ENCODE peak calls at places on chromosomes 1 and 21, in eight cellular contexts. H is GM10248, S is H9, T is WERI-Rb-1, I is astrocyte, N is HFFc6, Z is body of pancreas, C is AG04450. D is an unnamed sample.

GRCh38 chr1:94111879-94112278 is 9.1 kb downstream of the ABCA4 start:
- DNase-seq in H (no peak), S (no peak), T (no peak), I (no peak), N (no peak), Z (no peak), C (no peak), D (no peak)

GRCh38 chr1:193355179-193355578 is 168.8 kb upstream of the B3GALT2 start:
- DNase-seq in H (no peak), S (no peak), T (no peak), I (no peak), N (peak; percentile 12), Z (peak; percentile 54), C (no peak), D (no peak)

GRCh38 chr1:203769505-203770343 is 4.7 kb downstream of the LAX1 start:
- DNase-seq in H (no peak), S (no peak), T (peak; percentile 88), I (peak; percentile 90), N (peak; percentile 76), Z (peak; percentile 96), C (peak; percentile 81), D (peak; percentile 74)

GRCh38 chr1:206457408-206457807 is 12.9 kb upstream of the IKBKE start:
- DNase-seq in H (no peak), S (no peak), T (no peak), I (no peak), N (peak; percentile 60), Z (peak; percentile 26), C (no peak), D (no peak)

GRCh38 chr1:225962440-225962975 is 21.5 kb upstream of the LEFTY2 start:
- DNase-seq in H (peak; percentile 82), S (peak; percentile 90), T (peak; percentile 54), I (no peak), N (no peak), Z (peak; percentile 66), C (no peak), D (no peak)

GRCh38 chr1:183443025-183443424 is 24.8 kb upstream of the NMNAT2 start:
- DNase-seq in H (no peak), S (no peak), T (no peak), I (peak; percentile 2), N (no peak), Z (no peak), C (no peak), D (no peak)

GRCh38 chr1:47871799-47872353 is 125.3 kb downstream of the TRABD2B start:
- DNase-seq in H (no peak), S (no peak), T (no peak), I (no peak), N (no peak), Z (no peak), C (no peak), D (no peak)

GRCh38 chr1:208834346-208835081 is 590.3 kb upstream of the PLXNA2 start:
- DNase-seq in H (no peak), S (no peak), T (no peak), I (peak; percentile 29), N (no peak), Z (no peak), C (no peak), D (no peak)

GRCh38 chr1:10613861-10614260 is 139.1 kb downstream of the PEX14 start:
- DNase-seq in H (no peak), S (no peak), T (no peak), I (no peak), N (no peak), Z (no peak), C (no peak), D (no peak)

GRCh38 chr21:32578107-32578691 is 7.1 kb downstream of the TCP10L start:
- DNase-seq in H (no peak), S (peak; percentile 79), T (no peak), I (no peak), N (no peak), Z (no peak), C (no peak), D (no peak)
- TF ChIP-seq CTCF in H (peak; percentile 17), S (peak; percentile 79), T (peak; percentile 56), I (no peak), N (peak; percentile 64), Z (no peak), C (peak; percentile 47), D (peak; percentile 26)

GRCh38 chr1:3431266-3431665 is 23.2 kb upstream of the ARHGEF16 start:
- DNase-seq in H (no peak), S (peak; percentile 69), T (peak; percentile 65), I (no peak), N (no peak), Z (no peak), C (no peak), D (no peak)
- TF ChIP-seq CTCF in H (peak; percentile 14), S (peak; percentile 75), T (peak; percentile 88), I (no peak), N (peak; percentile 63), Z (no peak), C (peak; percentile 16), D (peak; percentile 4)

GRCh38 chr1:63920154-63921117 is 146.6 kb downstream of the ROR1 start:
- DNase-seq in H (no peak), S (no peak), T (no peak), I (peak; percentile 99), N (peak; percentile 95), Z (no peak), C (peak; percentile 39), D (peak; percentile 18)
- TF ChIP-seq CTCF in H (no peak), S (peak; percentile 39), T (peak; percentile 21), I (peak; percentile 55), N (peak; percentile 81), Z (no peak), C (peak; percentile 51), D (peak; percentile 33)

GRCh38 chr1:211260161-211261107 is 1.3 kb downstream of the RCOR3 start:
- DNase-seq in H (peak; percentile 73), S (peak; percentile 85), T (peak; percentile 85), I (peak; percentile 70), N (peak; percentile 69), Z (peak; percentile 91), C (no peak), D (peak; percentile 18)

GRCh38 chr1:211257831-211258225 is 1.3 kb upstream of the RCOR3 start:
- DNase-seq in H (no peak), S (no peak), T (no peak), I (no peak), N (peak; percentile 25), Z (no peak), C (no peak), D (no peak)

GRCh38 chr1:211258756-211259595 is at the start of gene RCOR3:
- DNase-seq in H (peak; percentile 90), S (peak; percentile 95), T (peak; percentile 98), I (peak; percentile 80), N (peak; percentile 92), Z (peak; percentile 95), C (peak; percentile 73), D (peak; percentile 90)

GRCh38 chr1:211259596-211260126 is 495 bp downstream of the RCOR3 start:
- DNase-seq in H (peak; percentile 55), S (no peak), T (peak; percentile 89), I (no peak), N (no peak), Z (peak; percentile 66), C (no peak), D (peak; percentile 8)

DNA sequence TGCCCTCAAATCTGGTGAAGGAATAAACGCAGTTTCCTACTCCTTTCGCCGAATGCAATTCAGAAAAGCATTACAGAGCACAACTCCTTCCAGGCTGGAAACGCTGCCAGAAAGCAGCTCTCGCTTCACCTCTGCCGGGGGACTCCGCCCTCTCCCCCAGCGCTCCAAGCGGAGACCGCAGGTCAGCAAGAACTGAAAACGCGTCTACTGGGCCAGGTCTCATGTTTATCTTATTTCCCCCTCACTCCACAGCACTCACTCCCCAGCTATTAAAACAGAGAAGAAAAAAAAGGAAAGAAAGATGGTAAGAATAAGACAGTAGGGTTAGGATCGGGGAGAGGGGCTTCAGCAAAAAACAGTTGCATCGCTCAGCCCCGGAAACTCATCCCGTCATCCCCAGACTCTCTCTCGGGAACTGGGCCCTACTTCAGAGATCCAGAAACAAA is 833 bp upstream of the RCOR3 start:
- DNase-seq in H (peak; percentile 69), S (peak; percentile 74), T (peak; percentile 85), I (peak; percentile 70), N (peak; percentile 67), Z (peak; percentile 89), C (no peak), D (peak; percentile 40)
- TF ChIP-seq CTCF in H (peak; percentile 12), S (no peak), T (peak; percentile 24), I (no peak), N (no peak), Z (no peak), C (peak; percentile 11), D (no peak)

GRCh38 chr1:2049517-2050481 is at the start of gene PRKCZ:
- DNase-seq in H (peak; percentile 83), S (peak; percentile 97), T (peak; percentile 95), I (no peak), N (no peak), Z (peak; percentile 95), C (no peak), D (no peak)
- TF ChIP-seq CTCF in H (no peak), S (peak; percentile 70), T (peak; percentile 82), I (peak; percentile 10), N (peak; percentile 45), Z (peak; percentile 10), C (peak; percentile 12), D (peak; percentile 0)

DNA sequence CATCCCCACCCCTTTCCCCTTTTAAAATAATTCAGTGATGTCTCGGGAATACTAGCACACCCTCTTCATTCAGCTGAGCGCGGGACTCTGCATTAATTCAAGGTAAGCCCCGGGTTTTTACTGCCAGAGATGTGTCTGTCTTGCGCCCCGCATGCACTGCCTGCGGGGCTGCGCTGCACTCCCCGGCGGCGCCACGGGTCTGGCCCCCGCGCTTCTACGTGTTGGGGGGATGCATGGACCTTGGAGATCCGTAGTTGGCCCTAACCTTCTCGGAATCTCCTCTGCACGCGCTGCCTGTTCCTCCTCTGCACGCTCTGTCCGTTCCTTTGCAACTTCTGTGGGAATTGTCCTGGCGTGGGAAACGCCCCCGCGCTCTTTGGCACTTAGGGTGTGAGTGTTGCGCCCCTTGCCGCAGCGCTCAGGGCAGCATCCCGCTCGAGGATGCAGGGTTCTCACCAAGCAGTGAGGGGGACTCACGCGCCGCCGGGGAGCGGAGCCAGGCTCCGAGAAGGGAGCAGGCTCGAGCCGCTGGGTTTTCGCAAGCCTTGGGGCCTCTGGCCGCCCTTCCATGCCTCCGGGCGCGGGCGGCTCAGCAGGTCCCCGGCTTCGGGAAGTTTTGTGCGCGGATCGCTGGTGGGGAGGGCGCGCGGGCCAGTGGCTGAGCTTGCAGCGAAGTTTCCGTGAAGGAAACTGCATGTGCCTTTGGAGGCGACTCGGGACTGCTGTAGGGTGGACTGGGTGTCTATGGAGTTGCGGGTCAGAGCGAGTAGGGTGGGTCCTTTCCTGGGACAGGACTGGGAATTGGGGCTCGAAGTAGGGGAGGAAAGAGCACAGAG is 165.1 kb upstream of the CACNA1E start:
- DNase-seq in H (no peak), S (peak; percentile 41), T (peak; percentile 7), I (no peak), N (no peak), Z (no peak), C (no peak), D (no peak)
- TF ChIP-seq CTCF in H (no peak), S (peak; percentile 35), T (no peak), I (no peak), N (no peak), Z (no peak), C (no peak), D (no peak)

D was measured in AG09319.